ENCODE peak calls at places on chromosomes 3 and 15, in five cellular contexts. One of them, this sample, is unnamed. For H3K4me1, the result is how much of the 10 kb centered on the place peaks cover.

GRCh38 chr15:43207024-43207423 is 13.8 kb downstream of the EPB42 start:
- DNase-seq in spleen: no peak
- DNase-seq in A549: no peak
- DNase-seq in gastrocnemius medialis: no peak
- DNase-seq in right lobe of liver: no peak
- DNase-seq in this sample: no peak

GRCh38 chr3:132006605-132007204 is 28.1 kb downstream of the CPNE4 start:
- DNase-seq in right lobe of liver: no peak
- DNase-seq in spleen: no peak
- DNase-seq in A549: peak
- DNase-seq in gastrocnemius medialis: no peak
- DNase-seq in this sample: no peak

GRCh38 chr3:59262076-59262498 is 212.3 kb upstream of the CFAP20DC start:
- DNase-seq in right lobe of liver: no peak
- DNase-seq in A549: no peak
- DNase-seq in gastrocnemius medialis: no peak
- DNase-seq in spleen: no peak
- DNase-seq in this sample: no peak

GRCh38 chr15:83999396-84000120 is 236.0 kb upstream of the GOLGA6L4 start:
- DNase-seq in spleen: no peak
- DNase-seq in gastrocnemius medialis: no peak
- DNase-seq in A549: no peak
- DNase-seq in right lobe of liver: no peak
- DNase-seq in this sample: no peak

GRCh38 chr15:99443768-99444446 is 121.9 kb upstream of the MEF2A start:
- DNase-seq in A549: no peak
- DNase-seq in gastrocnemius medialis: no peak
- DNase-seq in right lobe of liver: no peak
- DNase-seq in spleen: no peak
- DNase-seq in this sample: peak

GRCh38 chr3:192943384-192943783 is 25.7 kb upstream of the MB21D2 start:
- DNase-seq in gastrocnemius medialis: no peak
- DNase-seq in right lobe of liver: no peak
- DNase-seq in spleen: no peak
- DNase-seq in A549: no peak
- DNase-seq in this sample: peak

GRCh38 chr3:182935803-182936202 is 44.5 kb downstream of the DCUN1D1 start:
- DNase-seq in gastrocnemius medialis: no peak
- DNase-seq in A549: no peak
- DNase-seq in right lobe of liver: no peak
- DNase-seq in spleen: no peak
- DNase-seq in this sample: no peak

GRCh38 chr3:11465744-11466611 is 177.7 kb downstream of the VGLL4 start:
- DNase-seq in gastrocnemius medialis: peak
- DNase-seq in A549: no peak
- DNase-seq in spleen: no peak
- DNase-seq in right lobe of liver: no peak
- DNase-seq in this sample: peak

GRCh38 chr3:156583469-156583868 is 28.6 kb upstream of the SSR3 start:
- DNase-seq in spleen: no peak
- DNase-seq in right lobe of liver: no peak
- DNase-seq in A549: no peak
- DNase-seq in gastrocnemius medialis: no peak
- DNase-seq in this sample: no peak

GRCh38 chr3:99929409-99930139 is 111.9 kb downstream of the CMSS1 start:
- DNase-seq in A549: no peak
- DNase-seq in right lobe of liver: no peak
- DNase-seq in gastrocnemius medialis: no peak
- DNase-seq in spleen: no peak
- DNase-seq in this sample: no peak

GRCh38 chr15:36517758-36518157 is 61.7 kb upstream of the CDIN1 start:
- DNase-seq in right lobe of liver: no peak
- DNase-seq in A549: no peak
- DNase-seq in spleen: no peak
- DNase-seq in gastrocnemius medialis: no peak
- DNase-seq in this sample: no peak

GRCh38 chr3:29649815-29650547 is 369.1 kb downstream of the RBMS3 start:
- DNase-seq in A549: no peak
- DNase-seq in gastrocnemius medialis: no peak
- DNase-seq in spleen: no peak
- DNase-seq in right lobe of liver: no peak
- DNase-seq in this sample: no peak

GRCh38 chr3:88589131-88589530 is 439.4 kb downstream of the C3orf38 start:
- DNase-seq in right lobe of liver: no peak
- DNase-seq in spleen: no peak
- DNase-seq in A549: no peak
- DNase-seq in gastrocnemius medialis: no peak
- DNase-seq in this sample: no peak

GRCh38 chr3:151316267-151316991 is at the start of gene GPR87:
- DNase-seq in spleen: no peak
- DNase-seq in gastrocnemius medialis: no peak
- DNase-seq in A549: peak
- DNase-seq in right lobe of liver: no peak
- DNase-seq in this sample: no peak

GRCh38 chr3:44962606-44963393 is 13.2 kb downstream of the ZDHHC3 start:
- DNase-seq in spleen: no peak
- DNase-seq in A549: no peak
- DNase-seq in gastrocnemius medialis: no peak
- DNase-seq in right lobe of liver: no peak
- DNase-seq in this sample: no peak

GRCh38 chr3:44961888-44962287 is 14.1 kb downstream of the ZDHHC3 start:
- DNase-seq in A549: no peak
- DNase-seq in gastrocnemius medialis: no peak
- DNase-seq in right lobe of liver: no peak
- DNase-seq in spleen: no peak
- DNase-seq in this sample: no peak

GRCh38 chr3:44963571-44964325 is 12.2 kb downstream of the ZDHHC3 start:
- DNase-seq in A549: no peak
- DNase-seq in spleen: no peak
- DNase-seq in gastrocnemius medialis: no peak
- DNase-seq in right lobe of liver: no peak
- DNase-seq in this sample: no peak

GRCh38 chr3:44966795-44967278 is 9.1 kb downstream of the ZDHHC3 start:
- DNase-seq in A549: no peak
- DNase-seq in spleen: no peak
- DNase-seq in gastrocnemius medialis: no peak
- DNase-seq in right lobe of liver: no peak
- DNase-seq in this sample: no peak

DNA sequence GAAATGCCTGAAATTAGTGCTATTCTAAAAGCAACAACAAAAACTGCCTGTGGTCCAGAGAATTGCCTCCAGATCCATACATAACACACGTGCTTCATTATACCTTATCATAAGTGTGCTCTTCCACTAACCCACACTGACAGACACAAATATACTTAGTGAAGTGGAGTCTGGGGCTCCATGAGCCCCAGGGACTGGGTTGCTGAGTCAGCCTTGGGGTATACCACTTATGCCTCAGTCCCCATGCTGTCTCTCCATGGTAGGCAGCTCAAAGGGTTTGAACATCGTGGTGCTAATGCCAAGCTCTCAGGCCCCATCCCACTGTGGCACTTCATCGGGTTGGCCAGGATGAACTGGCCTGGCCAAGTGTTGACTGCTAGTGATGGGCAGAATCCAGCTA is 10.8 kb downstream of the ZDHHC3 start:
- DNase-seq in gastrocnemius medialis: no peak
- DNase-seq in right lobe of liver: no peak
- DNase-seq in A549: no peak
- DNase-seq in spleen: no peak
- DNase-seq in this sample: no peak
- H3K4me1 ChIP-seq in gastrocnemius medialis: under half
- H3K4me1 ChIP-seq in right lobe of liver: under half
- H3K4me1 ChIP-seq in A549: under half
- H3K4me1 ChIP-seq in spleen: under half
- H3K4me1 ChIP-seq in this sample: under half

GRCh38 chr15:22902046-22902445 is 63.6 kb downstream of the NIPA2 start:
- DNase-seq in gastrocnemius medialis: no peak
- DNase-seq in A549: no peak
- DNase-seq in spleen: peak
- DNase-seq in right lobe of liver: no peak
- DNase-seq in this sample: no peak
- TF ChIP-seq POLR2A in gastrocnemius medialis: no peak
- TF ChIP-seq POLR2A in A549: no peak
- TF ChIP-seq POLR2A in spleen: no peak
- TF ChIP-seq POLR2A in right lobe of liver: no peak
- TF ChIP-seq POLR2A in this sample: no peak

GRCh38 chr15:90954712-90955671 is at the start of gene RCCD1:
- DNase-seq in spleen: peak
- DNase-seq in gastrocnemius medialis: peak
- DNase-seq in A549: peak
- DNase-seq in right lobe of liver: peak
- DNase-seq in this sample: peak

GRCh38 chr15:90955911-90956310 is 1.2 kb downstream of the RCCD1 start:
- DNase-seq in gastrocnemius medialis: no peak
- DNase-seq in spleen: no peak
- DNase-seq in right lobe of liver: no peak
- DNase-seq in A549: no peak
- DNase-seq in this sample: no peak

GRCh38 chr15:90952901-90953677 is 1.6 kb upstream of the RCCD1 start:
- DNase-seq in A549: no peak
- DNase-seq in spleen: no peak
- DNase-seq in right lobe of liver: peak
- DNase-seq in gastrocnemius medialis: no peak
- DNase-seq in this sample: no peak

GRCh38 chr15:90956551-90957104 is 1.9 kb downstream of the RCCD1 start:
- DNase-seq in right lobe of liver: peak
- DNase-seq in gastrocnemius medialis: peak
- DNase-seq in spleen: peak
- DNase-seq in A549: peak
- DNase-seq in this sample: peak

GRCh38 chr15:90953947-90954711 is 555 bp upstream of the RCCD1 start:
- DNase-seq in gastrocnemius medialis: no peak
- DNase-seq in right lobe of liver: peak
- DNase-seq in spleen: no peak
- DNase-seq in A549: no peak
- DNase-seq in this sample: no peak
- H3K4me3 ChIP-seq in gastrocnemius medialis: peak
- H3K4me3 ChIP-seq in right lobe of liver: no peak
- H3K4me3 ChIP-seq in spleen: peak
- H3K4me3 ChIP-seq in A549: peak
- H3K4me3 ChIP-seq in this sample: peak

DNA sequence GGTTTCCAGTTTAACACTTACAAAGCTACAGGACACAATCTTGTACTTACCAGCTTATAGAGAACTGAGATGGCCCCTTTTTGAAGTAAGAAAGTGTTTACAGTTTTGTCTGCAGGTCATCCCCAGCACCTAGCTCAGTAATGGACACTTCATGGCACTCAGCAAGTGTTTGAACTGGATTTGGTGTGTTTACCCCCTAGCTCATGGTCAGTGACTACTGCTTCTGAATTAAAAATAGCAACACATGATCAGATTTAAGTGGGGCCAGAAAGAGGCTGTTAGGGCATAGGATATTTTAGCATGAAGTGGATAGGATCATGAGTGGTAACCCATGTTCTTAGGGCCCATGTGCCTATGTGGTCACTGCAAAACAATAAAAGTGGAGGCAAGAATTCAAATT is 54.5 kb downstream of the RAB7A start:
- DNase-seq in A549: no peak
- DNase-seq in spleen: no peak
- DNase-seq in right lobe of liver: no peak
- DNase-seq in gastrocnemius medialis: peak
- DNase-seq in this sample: no peak
- H3K4me1 ChIP-seq in A549: under half
- H3K4me1 ChIP-seq in spleen: under half
- H3K4me1 ChIP-seq in right lobe of liver: under half
- H3K4me1 ChIP-seq in gastrocnemius medialis: half or more
- H3K4me1 ChIP-seq in this sample: under half

DNA sequence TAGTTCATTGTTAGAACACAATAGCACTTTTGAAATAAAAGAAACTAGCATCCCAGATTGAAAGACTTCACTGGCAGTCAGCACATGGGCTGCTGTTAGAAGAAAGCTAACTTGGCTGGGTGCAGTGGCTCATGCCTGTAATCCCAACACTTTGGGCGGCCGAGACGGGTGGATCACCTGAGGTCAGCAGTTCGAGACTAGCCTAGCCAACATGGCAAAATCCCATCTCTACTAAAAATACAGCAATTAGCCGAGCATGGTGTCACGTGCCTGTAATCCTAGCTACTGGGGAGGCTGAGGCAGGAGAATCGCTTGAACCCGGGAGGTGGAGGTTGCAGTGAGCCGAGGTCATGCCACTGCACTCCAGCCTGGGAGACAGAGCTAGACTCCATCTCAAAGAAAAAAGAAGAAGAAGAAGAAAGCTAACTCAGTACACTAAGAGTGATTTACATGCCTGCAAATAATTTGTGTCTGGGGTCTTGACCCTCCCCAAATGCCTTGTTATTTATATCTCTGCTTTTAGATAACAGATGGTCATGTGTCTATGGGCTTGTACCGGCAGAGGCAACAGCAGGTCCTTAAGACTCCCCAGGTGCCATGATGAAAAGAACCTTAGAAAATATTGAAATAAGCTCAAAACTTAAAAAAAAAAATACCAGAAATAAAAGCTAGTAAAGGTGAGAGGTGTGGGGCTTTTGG is 9.7 kb downstream of the TPM1 start:
- DNase-seq in A549: no peak
- DNase-seq in gastrocnemius medialis: no peak
- DNase-seq in spleen: no peak
- DNase-seq in right lobe of liver: no peak
- DNase-seq in this sample: no peak
- TF ChIP-seq POLR2A in A549: no peak
- TF ChIP-seq POLR2A in gastrocnemius medialis: no peak
- TF ChIP-seq POLR2A in spleen: no peak
- TF ChIP-seq POLR2A in right lobe of liver: no peak
- TF ChIP-seq POLR2A in this sample: peak